ENCODE peak calls at places on chromosomes 16 and 17, in four cellular contexts. One of them, this sample, is unnamed.

GRCh38 chr17:2721603-2722002 is 10.0 kb upstream of the CLUH start:
- DNase-seq in natural killer cell: no peak
- DNase-seq in breast epithelium: no peak
- DNase-seq in testis: no peak
- DNase-seq in this sample: no peak

GRCh38 chr17:44759096-44759915 is 518 bp downstream of the ADAM11 start:
- DNase-seq in breast epithelium: no peak
- DNase-seq in natural killer cell: no peak
- DNase-seq in testis: no peak
- DNase-seq in this sample: no peak

GRCh38 chr17:2954898-2955445 is 108.4 kb downstream of the OR1D5 start:
- DNase-seq in breast epithelium: no peak
- DNase-seq in natural killer cell: peak
- DNase-seq in testis: no peak
- DNase-seq in this sample: no peak

GRCh38 chr16:11319529-11320146 is 25.6 kb upstream of the RMI2 start:
- DNase-seq in breast epithelium: no peak
- DNase-seq in testis: no peak
- DNase-seq in natural killer cell: no peak
- DNase-seq in this sample: no peak

GRCh38 chr17:17575360-17576251 is 15.9 kb downstream of the PEMT start:
- DNase-seq in testis: peak
- DNase-seq in breast epithelium: no peak
- DNase-seq in natural killer cell: no peak
- DNase-seq in this sample: no peak

GRCh38 chr16:19578378-19578851 is 22.9 kb downstream of the VPS35L start:
- DNase-seq in testis: no peak
- DNase-seq in breast epithelium: no peak
- DNase-seq in natural killer cell: no peak
- DNase-seq in this sample: no peak

GRCh38 chr17:61002316-61002736 is 324.7 kb downstream of the BCAS3 start:
- DNase-seq in natural killer cell: no peak
- DNase-seq in breast epithelium: no peak
- DNase-seq in testis: no peak
- DNase-seq in this sample: no peak

GRCh38 chr16:27359051-27359450 is 42.9 kb upstream of the IL21R start:
- DNase-seq in testis: no peak
- DNase-seq in breast epithelium: no peak
- DNase-seq in natural killer cell: no peak
- DNase-seq in this sample: no peak

GRCh38 chr17:21300601-21301571 is 16.4 kb downstream of the MAP2K3 start:
- DNase-seq in natural killer cell: no peak
- DNase-seq in breast epithelium: no peak
- DNase-seq in testis: no peak
- DNase-seq in this sample: no peak

GRCh38 chr17:44115585-44116415 is 7.6 kb downstream of the HDAC5 start:
- DNase-seq in breast epithelium: no peak
- DNase-seq in natural killer cell: no peak
- DNase-seq in testis: peak
- DNase-seq in this sample: peak

GRCh38 chr17:32757963-32758362 is 119.0 kb downstream of the MYO1D start:
- DNase-seq in natural killer cell: no peak
- DNase-seq in breast epithelium: no peak
- DNase-seq in testis: no peak
- DNase-seq in this sample: no peak

GRCh38 chr17:7120123-7120522 is 5.5 kb upstream of the ASGR2 start:
- DNase-seq in natural killer cell: no peak
- DNase-seq in testis: no peak
- DNase-seq in breast epithelium: no peak
- DNase-seq in this sample: no peak
- TF ChIP-seq CTCF in natural killer cell: no peak
- TF ChIP-seq CTCF in testis: no peak
- TF ChIP-seq CTCF in breast epithelium: no peak
- TF ChIP-seq CTCF in this sample: no peak

GRCh38 chr17:76124582-76125390 is 16.3 kb downstream of the FOXJ1 start:
- DNase-seq in natural killer cell: no peak
- DNase-seq in testis: no peak
- DNase-seq in breast epithelium: no peak
- DNase-seq in this sample: no peak
- TF ChIP-seq CTCF in natural killer cell: no peak
- TF ChIP-seq CTCF in testis: no peak
- TF ChIP-seq CTCF in breast epithelium: no peak
- TF ChIP-seq CTCF in this sample: no peak

GRCh38 chr17:19753049-19753444 is 4.9 kb upstream of the ALDH3A1 start:
- DNase-seq in testis: no peak
- DNase-seq in breast epithelium: peak
- DNase-seq in natural killer cell: no peak
- DNase-seq in this sample: no peak

GRCh38 chr17:19752216-19753048 is 4.3 kb upstream of the ALDH3A1 start:
- DNase-seq in natural killer cell: no peak
- DNase-seq in testis: no peak
- DNase-seq in breast epithelium: no peak
- DNase-seq in this sample: no peak

GRCh38 chr17:19755821-19756510 is 7.9 kb upstream of the ALDH3A1 start:
- DNase-seq in natural killer cell: no peak
- DNase-seq in breast epithelium: no peak
- DNase-seq in testis: no peak
- DNase-seq in this sample: peak

GRCh38 chr17:19755392-19755791 is 7.3 kb upstream of the ALDH3A1 start:
- DNase-seq in natural killer cell: no peak
- DNase-seq in breast epithelium: no peak
- DNase-seq in testis: no peak
- DNase-seq in this sample: no peak

DNA sequence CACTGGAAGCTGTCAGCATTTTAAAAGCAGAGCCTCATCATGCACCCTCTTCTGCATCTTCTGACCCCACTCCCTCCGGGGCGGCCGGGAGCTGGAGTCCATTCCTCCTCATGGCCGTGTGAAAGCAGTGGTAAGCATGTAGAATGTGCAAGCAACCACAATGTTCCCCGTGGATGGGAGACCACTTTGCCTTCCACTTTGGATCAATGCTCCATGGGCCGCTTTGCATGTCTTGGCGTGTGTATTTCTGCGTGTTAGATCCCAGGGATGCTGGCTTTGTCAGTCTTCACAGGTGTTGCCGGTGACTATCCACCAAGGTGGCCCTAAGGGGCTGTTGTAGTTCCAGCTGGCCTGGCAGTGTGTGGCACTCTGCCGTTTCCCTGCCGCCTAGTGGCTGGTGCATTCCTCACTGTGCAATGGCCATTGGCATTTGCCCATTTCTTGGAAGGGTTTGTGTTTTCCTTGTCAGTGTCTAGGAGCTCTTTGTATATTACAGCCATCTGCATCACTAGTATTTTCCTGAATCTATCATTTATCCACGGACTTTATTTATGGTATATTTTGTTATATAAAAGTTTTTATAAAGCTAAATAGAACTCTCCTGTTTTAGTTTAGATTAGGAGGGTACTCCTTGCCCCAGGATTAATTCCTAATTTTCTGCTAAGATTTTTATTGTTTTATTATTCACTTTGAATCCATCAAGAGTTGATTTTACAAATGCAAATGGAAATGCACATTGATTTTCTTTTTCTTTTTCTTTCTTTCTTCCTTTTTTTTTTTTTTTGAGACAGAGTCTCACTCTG is 5.8 kb upstream of the ALDH3A1 start:
- DNase-seq in breast epithelium: peak
- DNase-seq in natural killer cell: no peak
- DNase-seq in testis: no peak
- DNase-seq in this sample: no peak
- TF ChIP-seq CTCF in breast epithelium: peak
- TF ChIP-seq CTCF in natural killer cell: no peak
- TF ChIP-seq CTCF in testis: no peak
- TF ChIP-seq CTCF in this sample: no peak

GRCh38 chr16:22144520-22144919 is 17.8 kb upstream of the SDR42E2 start:
- DNase-seq in breast epithelium: no peak
- DNase-seq in testis: no peak
- DNase-seq in natural killer cell: no peak
- DNase-seq in this sample: no peak

GRCh38 chr16:22139008-22139407 is 23.3 kb upstream of the SDR42E2 start:
- DNase-seq in breast epithelium: no peak
- DNase-seq in testis: no peak
- DNase-seq in natural killer cell: no peak
- DNase-seq in this sample: no peak

GRCh38 chr16:22138482-22138881 is 23.8 kb upstream of the SDR42E2 start:
- DNase-seq in breast epithelium: no peak
- DNase-seq in testis: no peak
- DNase-seq in natural killer cell: no peak
- DNase-seq in this sample: no peak

GRCh38 chr16:22139732-22140131 is 22.6 kb upstream of the SDR42E2 start:
- DNase-seq in breast epithelium: no peak
- DNase-seq in natural killer cell: no peak
- DNase-seq in testis: no peak
- DNase-seq in this sample: no peak

DNA sequence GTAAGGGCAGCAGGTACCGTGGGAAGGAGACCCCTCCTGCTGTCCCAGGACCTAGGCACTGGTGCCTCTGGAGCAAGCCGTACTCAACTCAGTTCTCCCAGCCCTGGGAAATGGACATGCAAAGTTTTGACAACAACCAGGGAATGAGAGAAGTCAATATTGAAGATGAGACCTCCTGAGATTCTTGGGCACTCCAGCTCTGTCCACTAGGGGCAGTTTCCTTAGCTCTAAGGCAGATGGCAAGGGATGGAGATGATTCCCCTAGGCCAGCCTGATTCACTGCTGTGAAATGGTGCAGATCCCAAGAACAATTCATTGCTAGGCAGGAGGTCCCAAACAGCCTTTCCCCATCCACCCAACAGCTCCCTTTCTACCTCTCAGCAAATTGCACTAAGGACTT is 20.6 kb upstream of the SDR42E2 start:
- DNase-seq in natural killer cell: no peak
- DNase-seq in breast epithelium: no peak
- DNase-seq in testis: no peak
- DNase-seq in this sample: no peak
- TF ChIP-seq CTCF in natural killer cell: no peak
- TF ChIP-seq CTCF in breast epithelium: no peak
- TF ChIP-seq CTCF in testis: no peak
- TF ChIP-seq CTCF in this sample: peak

GRCh38 chr17:40284085-40284713 is 3.5 kb upstream of the CDC6 start:
- DNase-seq in natural killer cell: no peak
- DNase-seq in breast epithelium: no peak
- DNase-seq in testis: no peak
- DNase-seq in this sample: no peak
- TF ChIP-seq CTCF in natural killer cell: no peak
- TF ChIP-seq CTCF in breast epithelium: no peak
- TF ChIP-seq CTCF in testis: no peak
- TF ChIP-seq CTCF in this sample: no peak

GRCh38 chr17:58541249-58541648 is 26.8 kb upstream of the MTMR4 start:
- DNase-seq in natural killer cell: no peak
- DNase-seq in testis: no peak
- DNase-seq in breast epithelium: no peak
- DNase-seq in this sample: peak
- TF ChIP-seq CTCF in natural killer cell: no peak
- TF ChIP-seq CTCF in testis: no peak
- TF ChIP-seq CTCF in breast epithelium: no peak
- TF ChIP-seq CTCF in this sample: peak

This sample was measured in GM13976.